ENCODE peak calls at places on chromosomes 5 and 9, in five cellular contexts. A is HCT116, O is neural progenitor cell, M is MM.1S, D is SK-N-SH. N is an unnamed sample.

GRCh38 chr9:6645153-6646027 is at the start of gene GLDC:
- DNase-seq in A (peak; percentile 79), O (peak; percentile 96), M (peak; percentile 89), D (peak; percentile 98), N (peak; percentile 87)

GRCh38 chr5:171986772-171987171 is 19.7 kb downstream of the FBXW11 start:
- DNase-seq in A (no peak), O (no peak), M (no peak), D (no peak), N (no peak)

GRCh38 chr5:150653145-150653761 is 7.8 kb upstream of the MYOZ3 start:
- DNase-seq in A (no peak), O (no peak), M (no peak), D (peak; percentile 65), N (peak; percentile 19)

GRCh38 chr5:84433461-84433860 is 48.8 kb upstream of the EDIL3 start:
- DNase-seq in A (no peak), O (no peak), M (no peak), D (no peak), N (no peak)

GRCh38 chr9:18994263-18994916 is 38.6 kb downstream of the SAXO1 start:
- DNase-seq in A (no peak), O (peak; percentile 11), M (no peak), D (peak; percentile 14), N (no peak)

GRCh38 chr9:92650296-92650695 is 19.6 kb downstream of the IPPK start:
- DNase-seq in A (no peak), O (no peak), M (no peak), D (no peak), N (no peak)

GRCh38 chr9:19431361-19432171 is 22.8 kb downstream of the ACER2 start:
- DNase-seq in A (no peak), O (no peak), M (no peak), D (no peak), N (no peak)

GRCh38 chr9:35548571-35548970 is 56.5 kb upstream of the TESK1 start:
- DNase-seq in A (no peak), O (no peak), M (no peak), D (no peak), N (no peak)

GRCh38 chr9:38180631-38181030 is 111.6 kb upstream of the SHB start:
- DNase-seq in A (no peak), O (no peak), M (no peak), D (no peak), N (no peak)

GRCh38 chr5:148856009-148856367 is 29.6 kb downstream of the ADRB2 start:
- DNase-seq in A (no peak), O (no peak), M (no peak), D (no peak), N (peak; percentile 26)

GRCh38 chr5:50958852-50959457 is 292.5 kb downstream of the PARP8 start:
- DNase-seq in A (peak; percentile 33), O (peak; percentile 54), M (peak; percentile 61), D (peak; percentile 59), N (peak; percentile 49)

GRCh38 chr5:60487885-60488425 is 212.0 kb downstream of the DEPDC1B start:
- DNase-seq in A (no peak), O (no peak), M (no peak), D (peak; percentile 57), N (peak; percentile 35)

GRCh38 chr5:132474881-132475511 is 15.6 kb downstream of the IRF1 start:
- DNase-seq in A (no peak), O (no peak), M (no peak), D (no peak), N (no peak)
- H3K9ac ChIP-seq in A (no peak overlapping the region), O (no peak overlapping the region), M (no peak overlapping the region), D (no peak overlapping the region), N (no peak overlapping the region)

GRCh38 chr5:122180146-122180712 is 50.9 kb downstream of the ZNF474 start:
- DNase-seq in A (no peak), O (no peak), M (no peak), D (no peak), N (no peak)
- TF ChIP-seq CTCF in A (no peak), O (no peak), M (no peak), D (no peak), N (no peak)

GRCh38 chr5:177260961-177261360 is 42.6 kb downstream of the RAB24 start:
- DNase-seq in A (no peak), O (no peak), M (no peak), D (no peak), N (no peak)

GRCh38 chr5:177253252-177253651 is 50.3 kb downstream of the RAB24 start:
- DNase-seq in A (no peak), O (no peak), M (no peak), D (no peak), N (no peak)

GRCh38 chr5:177261510-177261909 is 42.0 kb downstream of the RAB24 start:
- DNase-seq in A (no peak), O (no peak), M (no peak), D (no peak), N (no peak)

GRCh38 chr5:177256296-177256695 is 47.2 kb downstream of the RAB24 start:
- DNase-seq in A (no peak), O (no peak), M (no peak), D (no peak), N (peak; percentile 61)
- TF ChIP-seq EZH2phosphoT487 in A (no peak), O (no peak), M (no peak), D (no peak), N (no peak)

GRCh38 chr9:116895956-116896355 is 208.9 kb downstream of the TRIM32 start:
- DNase-seq in A (no peak), O (no peak), M (no peak), D (no peak), N (peak; percentile 68)
- H3K9ac ChIP-seq in A (no peak overlapping the region), O (no peak overlapping the region), M (no peak overlapping the region), D (no peak overlapping the region), N (no peak overlapping the region)

DNA sequence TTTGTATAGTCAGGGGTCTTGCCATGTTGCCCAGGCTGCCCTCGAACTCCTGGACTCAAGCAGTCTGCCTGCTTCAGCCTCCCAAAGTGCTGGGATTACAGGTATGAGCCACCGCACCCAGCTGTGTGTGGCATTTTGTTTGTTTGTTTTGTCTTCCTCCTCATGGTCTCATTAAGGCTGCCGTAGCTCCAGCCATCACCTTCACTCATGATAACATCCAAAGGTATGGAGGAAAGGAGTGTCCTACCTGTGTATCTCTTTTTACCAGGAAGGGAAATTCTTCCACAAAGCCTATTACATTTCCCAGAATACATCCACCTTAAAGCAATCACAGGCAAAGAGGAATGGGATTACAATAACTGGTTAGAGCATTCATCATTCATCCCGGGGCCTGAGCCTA is 27.2 kb downstream of the LSM11 start:
- DNase-seq in A (no peak), O (no peak), M (no peak), D (no peak), N (no peak)
- TF ChIP-seq CTCF in A (no peak), O (no peak), M (no peak), D (no peak), N (no peak)

GRCh38 chr9:79660615-79661014 is 88.8 kb downstream of the TLE4 start:
- DNase-seq in A (no peak), O (peak; percentile 78), M (no peak), D (no peak), N (no peak)
- TF ChIP-seq EZH2phosphoT487 in A (no peak), O (no peak), M (no peak), D (no peak), N (no peak)

GRCh38 chr5:157447246-157447645 is 12.8 kb upstream of the NIPAL4 start:
- DNase-seq in A (no peak), O (no peak), M (no peak), D (no peak), N (peak; percentile 47)
- H3K9ac ChIP-seq in A (no peak overlapping the region), O (no peak overlapping the region), M (no peak overlapping the region), D (no peak overlapping the region), N (no peak overlapping the region)

N was measured in PC-3.